ENCODE peak calls at places on chromosome 17, in eight cellular contexts. U, C, L, T, O, Z, B and X are unnamed samples.

GRCh38 chr17:7280519-7281073 is 922 bp upstream of the SLC2A4 start:
- DNase-seq in O (peak; percentile 90), Z (peak; percentile 85), L (peak; percentile 87), U (peak; percentile 91), B (peak; percentile 91), C (no peak), T (peak; percentile 87), X (peak; percentile 91)

GRCh38 chr17:27384721-27385120 is 71.5 kb upstream of the KSR1 start:
- DNase-seq in C (no peak), L (no peak), U (no peak), B (no peak), O (no peak), T (no peak), Z (no peak), X (no peak)

GRCh38 chr17:69012895-69013805 is 47.6 kb downstream of the ABCA9 start:
- DNase-seq in C (no peak), U (no peak), B (no peak), T (no peak), Z (no peak), O (no peak), L (no peak), X (no peak)

GRCh38 chr17:38693700-38694329 is 11.3 kb upstream of the MLLT6 start:
- DNase-seq in O (no peak), T (peak; percentile 85), C (no peak), Z (peak; percentile 98), U (peak; percentile 99), B (peak; percentile 91), L (peak; percentile 71), X (peak; percentile 64)

GRCh38 chr17:57442914-57443571 is 186.7 kb downstream of the MSI2 start:
- DNase-seq in C (no peak), Z (no peak), B (no peak), U (no peak), O (no peak), T (no peak), L (peak; percentile 36), X (peak; percentile 88)

GRCh38 chr17:49292901-49293300 is 62.3 kb upstream of the PHOSPHO1 start:
- DNase-seq in O (no peak), L (no peak), C (no peak), Z (no peak), T (no peak), B (no peak), U (no peak), X (no peak)

GRCh38 chr17:78995022-78995760 is 14.4 kb downstream of the CANT1 start:
- DNase-seq in L (peak; percentile 26), O (peak; percentile 56), Z (peak; percentile 17), U (peak; percentile 57), B (no peak), T (peak; percentile 62), C (no peak), X (peak; percentile 10)

GRCh38 chr17:8163978-8164814 is 1.4 kb upstream of the VAMP2 start:
- DNase-seq in C (no peak), O (peak; percentile 77), U (peak; percentile 92), Z (peak; percentile 88), L (peak; percentile 55), B (peak; percentile 90), T (peak; percentile 93), X (peak; percentile 74)

GRCh38 chr17:9468532-9468931 is 107.1 kb downstream of the STX8 start:
- DNase-seq in Z (no peak), L (no peak), B (no peak), T (no peak), U (no peak), C (no peak), O (no peak), X (no peak)

GRCh38 chr17:32870027-32870670 is 6.8 kb downstream of the MYO1D start:
- DNase-seq in T (no peak), U (no peak), C (no peak), Z (peak; percentile 45), L (no peak), O (no peak), B (no peak), X (peak; percentile 30)

GRCh38 chr17:19338031-19338990 is 24.2 kb downstream of the B9D1 start:
- DNase-seq in U (peak; percentile 80), C (no peak), O (peak; percentile 66), L (peak; percentile 74), Z (no peak), B (peak; percentile 83), T (no peak), X (peak; percentile 38)

GRCh38 chr17:13030459-13031305 is 12.9 kb upstream of the ELAC2 start:
- DNase-seq in U (no peak), T (no peak), B (no peak), Z (peak; percentile 23), O (no peak), L (no peak), C (no peak), X (no peak)

GRCh38 chr17:15947331-15947730 is 2.4 kb downstream of the ADORA2B start:
- DNase-seq in Z (no peak), L (no peak), T (no peak), C (no peak), B (no peak), U (no peak), O (peak; percentile 59), X (no peak)

GRCh38 chr17:40779181-40779909 is 3.0 kb downstream of the KRT27 start:
- DNase-seq in U (no peak), L (no peak), T (no peak), O (no peak), B (no peak), Z (no peak), C (no peak), X (no peak)

GRCh38 chr17:40777459-40777858 is 4.9 kb downstream of the KRT27 start:
- DNase-seq in T (no peak), U (no peak), C (no peak), B (no peak), L (no peak), O (no peak), Z (no peak), X (no peak)

GRCh38 chr17:40775945-40776344 is 3.9 kb upstream of the KRT26 start:
- DNase-seq in O (no peak), L (no peak), T (no peak), C (no peak), U (no peak), B (no peak), Z (no peak), X (no peak)

GRCh38 chr17:40778466-40778865 is 3.9 kb downstream of the KRT27 start:
- DNase-seq in U (no peak), B (no peak), Z (no peak), O (no peak), T (no peak), L (no peak), C (no peak), X (no peak)

GRCh38 chr17:40777971-40778370 is 4.4 kb downstream of the KRT27 start:
- DNase-seq in Z (no peak), C (no peak), T (no peak), B (no peak), L (no peak), U (no peak), O (no peak), X (no peak)
- TF ChIP-seq POLR2A in Z (no peak), C (no peak), T (no peak), B (no peak), L (no peak), U (no peak), O (no peak), X (no peak)

GRCh38 chr17:4738136-4739121 is 1.2 kb upstream of the ZMYND15 start:
- DNase-seq in Z (no peak), U (no peak), C (no peak), L (peak; percentile 70), O (peak; percentile 70), T (no peak), B (no peak), X (no peak)
- H3K4me1 ChIP-seq in Z (peaks cover 5% of the 10 kb centered on the region), U (no peaks in the 10 kb centered on the region), C (peaks cover 6% of the 10 kb centered on the region), L (peaks cover 12% of the 10 kb centered on the region), O (peaks cover 7% of the 10 kb centered on the region), T (peaks cover 19% of the 10 kb centered on the region), B (peaks cover 18% of the 10 kb centered on the region), X (peaks cover 15% of the 10 kb centered on the region)

GRCh38 chr17:40264458-40265185 is 23.1 kb upstream of the CDC6 start:
- DNase-seq in Z (no peak), C (no peak), U (no peak), T (no peak), O (no peak), B (no peak), L (no peak), X (no peak)

GRCh38 chr17:40265337-40265736 is 22.3 kb upstream of the CDC6 start:
- DNase-seq in L (no peak), C (no peak), Z (no peak), T (no peak), B (no peak), U (no peak), O (no peak), X (no peak)

GRCh38 chr17:40253565-40253964 is 34.1 kb upstream of the CDC6 start:
- DNase-seq in B (no peak), Z (no peak), C (no peak), T (no peak), O (no peak), L (no peak), U (no peak), X (no peak)

GRCh38 chr17:40260528-40260927 is 27.2 kb upstream of the CDC6 start:
- DNase-seq in U (no peak), B (no peak), O (no peak), Z (no peak), C (no peak), T (no peak), L (no peak), X (no peak)

DNA sequence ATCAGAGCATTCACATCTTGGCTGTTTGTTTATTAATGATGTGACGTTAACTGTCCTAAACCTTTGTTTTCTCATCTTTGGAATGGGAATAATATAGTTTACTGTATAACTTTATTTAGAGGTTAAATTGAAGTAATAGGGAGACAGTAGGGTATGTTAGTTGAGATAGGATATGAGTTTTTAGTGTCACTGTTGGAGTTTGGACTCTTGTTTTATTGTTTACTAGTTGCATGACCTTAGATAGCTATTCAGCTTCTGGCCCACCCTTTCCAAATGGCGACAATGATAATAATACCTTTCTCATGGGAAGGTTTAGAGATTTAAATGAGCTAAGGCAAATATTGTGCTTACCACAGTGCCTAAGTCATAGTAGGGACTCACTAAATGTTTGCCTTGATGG is 28.2 kb upstream of the CDC6 start:
- DNase-seq in T (no peak), U (no peak), B (no peak), Z (no peak), C (no peak), O (no peak), L (no peak), X (no peak)
- H3K36me3 ChIP-seq in T (peaks cover 71% of the 10 kb centered on the region), U (peaks cover 40% of the 10 kb centered on the region), B (peaks cover 2% of the 10 kb centered on the region), Z (no peaks in the 10 kb centered on the region), C (peaks cover 49% of the 10 kb centered on the region), O (no peaks in the 10 kb centered on the region), L (peaks cover 83% of the 10 kb centered on the region), X (peaks cover 72% of the 10 kb centered on the region)

DNA sequence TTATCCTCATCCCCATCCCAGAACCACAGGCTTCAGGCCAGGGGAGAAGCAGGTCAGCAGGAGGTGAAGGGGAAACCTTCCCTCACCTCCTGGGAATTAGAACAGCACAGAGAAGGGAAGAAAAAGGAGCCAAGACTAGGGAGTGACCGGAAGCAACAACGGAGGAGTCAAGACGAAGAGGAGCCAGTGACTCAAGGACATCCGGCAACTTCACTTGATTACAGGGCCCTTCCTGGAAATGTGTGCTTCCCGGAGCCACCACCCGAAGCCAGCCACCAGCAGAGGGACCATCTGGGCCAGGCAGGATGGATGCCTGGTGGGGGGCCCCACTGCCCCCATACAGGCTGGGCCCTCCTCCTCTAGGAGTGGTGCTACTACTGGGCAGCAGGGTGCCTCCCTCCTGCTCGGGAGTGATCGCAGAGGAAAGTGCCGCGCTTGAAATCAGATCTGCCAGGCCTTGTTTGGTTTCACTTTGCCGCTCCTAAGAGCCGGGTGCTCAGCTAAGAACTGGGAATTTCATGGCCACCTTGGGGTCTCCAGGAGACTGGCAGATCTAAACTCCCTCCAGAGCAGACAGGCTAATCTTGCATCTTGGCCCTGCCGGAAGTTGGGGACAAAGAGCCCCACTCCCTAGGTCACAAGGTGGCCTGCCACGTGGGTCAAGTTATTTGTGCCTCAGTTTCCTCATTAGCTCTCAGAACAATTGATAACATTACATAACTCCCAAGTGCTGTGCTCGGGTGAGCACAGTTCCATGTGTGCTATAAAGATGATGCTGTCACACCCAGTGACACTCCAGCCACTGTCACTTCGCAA is 6.6 kb downstream of the CDC42EP4 start:
- DNase-seq in C (no peak), O (peak; percentile 71), L (peak; percentile 54), B (peak; percentile 81), U (peak; percentile 84), T (peak; percentile 75), Z (peak; percentile 75), X (no peak)
- TF ChIP-seq POLR2A in C (no peak), O (no peak), L (no peak), B (peak; percentile 14), U (no peak), T (no peak), Z (peak; percentile 25), X (peak; percentile 19)